ENCODE peak calls at places on chromosomes 3 and 15, in ten cellular contexts. One of them, this sample, is unnamed.

GRCh38 chr3:23629181-23629893 is 176.4 kb upstream of the UBE2E1 start:
- DNase-seq in HepG2: no peak
- DNase-seq in uterus: no peak
- DNase-seq in upper lobe of left lung: no peak
- DNase-seq in breast epithelium: no peak
- DNase-seq in A549: peak
- DNase-seq in ovary: no peak
- DNase-seq in suprapubic skin: no peak
- DNase-seq in esophagus squamous epithelium: no peak
- DNase-seq in IMR-90: peak
- DNase-seq in this sample: no peak

GRCh38 chr15:59376735-59377134 is 4.1 kb upstream of the MYO1E start:
- DNase-seq in HepG2: no peak
- DNase-seq in uterus: no peak
- DNase-seq in upper lobe of left lung: no peak
- DNase-seq in breast epithelium: no peak
- DNase-seq in A549: peak
- DNase-seq in ovary: no peak
- DNase-seq in suprapubic skin: no peak
- DNase-seq in esophagus squamous epithelium: no peak
- DNase-seq in IMR-90: no peak
- DNase-seq in this sample: no peak

GRCh38 chr15:75827691-75828090 is 15.6 kb upstream of the UBE2Q2 start:
- DNase-seq in HepG2: no peak
- DNase-seq in uterus: no peak
- DNase-seq in upper lobe of left lung: no peak
- DNase-seq in breast epithelium: no peak
- DNase-seq in A549: no peak
- DNase-seq in ovary: no peak
- DNase-seq in suprapubic skin: no peak
- DNase-seq in esophagus squamous epithelium: no peak
- DNase-seq in IMR-90: no peak
- DNase-seq in this sample: no peak

GRCh38 chr3:124846189-124846588 is 41.0 kb downstream of the ITGB5 start:
- DNase-seq in HepG2: no peak
- DNase-seq in uterus: peak
- DNase-seq in upper lobe of left lung: no peak
- DNase-seq in breast epithelium: no peak
- DNase-seq in A549: no peak
- DNase-seq in ovary: peak
- DNase-seq in suprapubic skin: no peak
- DNase-seq in esophagus squamous epithelium: no peak
- DNase-seq in IMR-90: peak
- DNase-seq in this sample: peak

GRCh38 chr15:78402056-78402610 is 35.9 kb upstream of the IREB2 start:
- DNase-seq in HepG2: no peak
- DNase-seq in uterus: no peak
- DNase-seq in upper lobe of left lung: no peak
- DNase-seq in breast epithelium: no peak
- DNase-seq in A549: no peak
- DNase-seq in ovary: no peak
- DNase-seq in suprapubic skin: no peak
- DNase-seq in esophagus squamous epithelium: no peak
- DNase-seq in IMR-90: no peak
- DNase-seq in this sample: no peak

GRCh38 chr15:39793923-39794322 is 11.3 kb upstream of the FSIP1 start:
- DNase-seq in HepG2: no peak
- DNase-seq in uterus: no peak
- DNase-seq in upper lobe of left lung: no peak
- DNase-seq in breast epithelium: no peak
- DNase-seq in A549: no peak
- DNase-seq in ovary: no peak
- DNase-seq in suprapubic skin: no peak
- DNase-seq in esophagus squamous epithelium: no peak
- DNase-seq in IMR-90: no peak
- DNase-seq in this sample: no peak

GRCh38 chr3:112230033-112230432 is 64.0 kb downstream of the SLC9C1 start:
- DNase-seq in HepG2: no peak
- DNase-seq in uterus: no peak
- DNase-seq in upper lobe of left lung: no peak
- DNase-seq in breast epithelium: no peak
- DNase-seq in A549: no peak
- DNase-seq in ovary: no peak
- DNase-seq in suprapubic skin: no peak
- DNase-seq in esophagus squamous epithelium: no peak
- DNase-seq in IMR-90: no peak
- DNase-seq in this sample: no peak

GRCh38 chr3:99929409-99930139 is 111.9 kb downstream of the CMSS1 start:
- DNase-seq in HepG2: no peak
- DNase-seq in uterus: peak
- DNase-seq in upper lobe of left lung: no peak
- DNase-seq in breast epithelium: peak
- DNase-seq in A549: no peak
- DNase-seq in ovary: peak
- DNase-seq in suprapubic skin: peak
- DNase-seq in esophagus squamous epithelium: no peak
- DNase-seq in IMR-90: peak
- DNase-seq in this sample: peak

GRCh38 chr3:12948371-12948770 is 107.0 kb upstream of the RPL32 start:
- DNase-seq in HepG2: no peak
- DNase-seq in uterus: no peak
- DNase-seq in upper lobe of left lung: no peak
- DNase-seq in breast epithelium: no peak
- DNase-seq in A549: no peak
- DNase-seq in ovary: no peak
- DNase-seq in suprapubic skin: no peak
- DNase-seq in esophagus squamous epithelium: no peak
- DNase-seq in IMR-90: peak
- DNase-seq in this sample: no peak

GRCh38 chr15:29698030-29698701 is 124.1 kb downstream of the TJP1 start:
- DNase-seq in HepG2: peak
- DNase-seq in uterus: no peak
- DNase-seq in upper lobe of left lung: no peak
- DNase-seq in breast epithelium: no peak
- DNase-seq in A549: peak
- DNase-seq in ovary: no peak
- DNase-seq in suprapubic skin: no peak
- DNase-seq in esophagus squamous epithelium: no peak
- DNase-seq in IMR-90: peak
- DNase-seq in this sample: no peak

GRCh38 chr3:57792198-57792597 is 36.1 kb downstream of the SLMAP start:
- DNase-seq in HepG2: no peak
- DNase-seq in uterus: no peak
- DNase-seq in upper lobe of left lung: no peak
- DNase-seq in breast epithelium: no peak
- DNase-seq in A549: no peak
- DNase-seq in ovary: no peak
- DNase-seq in suprapubic skin: no peak
- DNase-seq in esophagus squamous epithelium: no peak
- DNase-seq in IMR-90: no peak
- DNase-seq in this sample: no peak

GRCh38 chr15:75723171-75723846 is 10.7 kb upstream of the CSPG4 start:
- DNase-seq in HepG2: no peak
- DNase-seq in uterus: no peak
- DNase-seq in upper lobe of left lung: no peak
- DNase-seq in breast epithelium: no peak
- DNase-seq in A549: no peak
- DNase-seq in ovary: no peak
- DNase-seq in suprapubic skin: no peak
- DNase-seq in esophagus squamous epithelium: no peak
- DNase-seq in IMR-90: no peak
- DNase-seq in this sample: no peak

GRCh38 chr15:40314723-40315276 is 7.1 kb upstream of the PLCB2 start:
- DNase-seq in HepG2: no peak
- DNase-seq in uterus: no peak
- DNase-seq in upper lobe of left lung: no peak
- DNase-seq in breast epithelium: no peak
- DNase-seq in A549: no peak
- DNase-seq in ovary: no peak
- DNase-seq in suprapubic skin: no peak
- DNase-seq in esophagus squamous epithelium: no peak
- DNase-seq in IMR-90: peak
- DNase-seq in this sample: no peak

GRCh38 chr3:15271785-15272381 is 60.5 kb downstream of the SH3BP5 start:
- DNase-seq in HepG2: no peak
- DNase-seq in uterus: peak
- DNase-seq in upper lobe of left lung: peak
- DNase-seq in breast epithelium: no peak
- DNase-seq in A549: no peak
- DNase-seq in ovary: peak
- DNase-seq in suprapubic skin: peak
- DNase-seq in esophagus squamous epithelium: peak
- DNase-seq in IMR-90: no peak
- DNase-seq in this sample: no peak

GRCh38 chr3:79139395-79140060 is 628.3 kb downstream of the ROBO1 start:
- DNase-seq in HepG2: no peak
- DNase-seq in uterus: no peak
- DNase-seq in upper lobe of left lung: no peak
- DNase-seq in breast epithelium: no peak
- DNase-seq in A549: no peak
- DNase-seq in ovary: no peak
- DNase-seq in suprapubic skin: no peak
- DNase-seq in esophagus squamous epithelium: no peak
- DNase-seq in IMR-90: peak
- DNase-seq in this sample: no peak

GRCh38 chr3:56758539-56758981 is 43.2 kb downstream of the ARHGEF3 start:
- DNase-seq in HepG2: peak
- DNase-seq in uterus: peak
- DNase-seq in upper lobe of left lung: peak
- DNase-seq in breast epithelium: peak
- DNase-seq in A549: peak
- DNase-seq in ovary: no peak
- DNase-seq in suprapubic skin: no peak
- DNase-seq in esophagus squamous epithelium: no peak
- DNase-seq in IMR-90: peak
- DNase-seq in this sample: no peak

DNA sequence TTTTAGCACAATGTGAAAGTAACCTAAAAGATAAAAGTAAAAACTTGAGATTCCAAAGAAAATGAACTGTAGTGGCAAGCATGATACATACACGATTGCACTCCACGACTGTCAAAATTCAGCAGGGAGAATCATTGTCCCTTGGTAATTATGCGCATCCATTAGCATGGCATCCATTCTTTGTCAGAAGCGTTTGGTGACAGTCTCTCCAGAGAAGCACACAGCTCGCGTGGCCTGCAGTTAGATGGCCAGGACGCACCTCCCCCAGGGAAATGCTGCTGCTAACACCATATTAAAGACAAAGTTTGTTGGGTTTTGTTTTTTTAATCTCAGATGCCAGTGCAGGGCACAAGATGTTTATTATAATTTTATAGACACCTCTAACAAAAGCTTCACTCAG is 143.0 kb upstream of the TOPAZ1 start:
- DNase-seq in HepG2: no peak
- DNase-seq in uterus: no peak
- DNase-seq in upper lobe of left lung: no peak
- DNase-seq in breast epithelium: no peak
- DNase-seq in A549: no peak
- DNase-seq in ovary: no peak
- DNase-seq in suprapubic skin: peak
- DNase-seq in esophagus squamous epithelium: no peak
- DNase-seq in IMR-90: no peak
- DNase-seq in this sample: no peak
- H3K27ac ChIP-seq in HepG2: no peak
- H3K27ac ChIP-seq in uterus: no peak
- H3K27ac ChIP-seq in upper lobe of left lung: no peak
- H3K27ac ChIP-seq in breast epithelium: no peak
- H3K27ac ChIP-seq in A549: no peak
- H3K27ac ChIP-seq in ovary: no peak
- H3K27ac ChIP-seq in suprapubic skin: no peak
- H3K27ac ChIP-seq in esophagus squamous epithelium: no peak
- H3K27ac ChIP-seq in IMR-90: no peak
- H3K27ac ChIP-seq in this sample: no peak

DNA sequence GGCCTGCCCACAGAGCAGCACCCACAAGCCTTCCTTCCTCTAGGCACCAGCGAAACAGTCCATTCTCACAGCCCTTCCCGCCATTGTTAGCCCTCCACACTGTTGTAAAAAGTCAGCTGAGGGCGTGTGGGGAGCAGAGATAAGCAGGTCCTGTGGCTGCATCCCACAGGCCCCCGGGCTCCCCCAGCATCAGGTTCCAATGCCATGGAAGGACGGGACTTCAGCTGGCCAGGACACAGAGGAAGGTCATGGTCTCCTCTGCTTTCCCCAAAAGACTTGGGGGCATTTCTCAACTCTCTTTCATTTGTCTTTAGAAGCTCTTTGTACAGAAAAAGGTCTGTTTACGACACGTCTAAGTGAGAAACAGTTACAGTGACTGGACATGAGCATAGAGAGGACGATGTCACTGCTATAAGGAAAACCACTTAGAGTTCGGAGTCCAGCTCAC is 85.2 kb upstream of the HERC1 start:
- DNase-seq in HepG2: no peak
- DNase-seq in uterus: no peak
- DNase-seq in upper lobe of left lung: no peak
- DNase-seq in breast epithelium: no peak
- DNase-seq in A549: no peak
- DNase-seq in ovary: no peak
- DNase-seq in suprapubic skin: no peak
- DNase-seq in esophagus squamous epithelium: no peak
- DNase-seq in IMR-90: no peak
- DNase-seq in this sample: no peak
- TF ChIP-seq POLR2A in HepG2: no peak
- TF ChIP-seq POLR2A in uterus: no peak
- TF ChIP-seq POLR2A in upper lobe of left lung: no peak
- TF ChIP-seq POLR2A in breast epithelium: no peak
- TF ChIP-seq POLR2A in A549: no peak
- TF ChIP-seq POLR2A in ovary: no peak
- TF ChIP-seq POLR2A in suprapubic skin: no peak
- TF ChIP-seq POLR2A in esophagus squamous epithelium: no peak
- TF ChIP-seq POLR2A in IMR-90: no peak
- TF ChIP-seq POLR2A in this sample: no peak

GRCh38 chr3:126926684-126927404 is 56.1 kb upstream of the PLXNA1 start:
- DNase-seq in HepG2: no peak
- DNase-seq in uterus: peak
- DNase-seq in upper lobe of left lung: no peak
- DNase-seq in breast epithelium: no peak
- DNase-seq in A549: no peak
- DNase-seq in ovary: peak
- DNase-seq in suprapubic skin: no peak
- DNase-seq in esophagus squamous epithelium: no peak
- DNase-seq in IMR-90: peak
- DNase-seq in this sample: peak
- H3K27ac ChIP-seq in HepG2: no peak
- H3K27ac ChIP-seq in uterus: peak
- H3K27ac ChIP-seq in upper lobe of left lung: no peak
- H3K27ac ChIP-seq in breast epithelium: peak
- H3K27ac ChIP-seq in A549: no peak
- H3K27ac ChIP-seq in ovary: no peak
- H3K27ac ChIP-seq in suprapubic skin: peak
- H3K27ac ChIP-seq in esophagus squamous epithelium: peak
- H3K27ac ChIP-seq in IMR-90: peak
- H3K27ac ChIP-seq in this sample: peak

DNA sequence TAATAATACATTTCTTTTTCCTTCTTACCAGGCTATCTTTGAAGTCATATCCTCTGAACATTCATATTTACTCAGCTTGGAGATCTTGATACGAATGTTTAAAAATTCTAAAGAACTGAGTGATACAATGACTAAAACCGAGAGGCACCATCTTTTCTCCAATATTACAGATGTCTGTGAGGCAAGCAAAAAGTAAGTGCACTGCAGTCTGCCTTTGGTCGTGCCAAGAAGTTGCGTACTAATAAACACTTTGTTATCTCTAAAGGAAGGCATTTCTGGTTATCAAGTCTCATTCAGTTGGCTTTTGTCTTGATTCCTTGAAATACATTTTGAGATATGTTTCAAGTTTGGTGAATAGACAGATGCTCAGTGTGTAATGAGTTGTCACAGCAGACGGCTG is 31.6 kb downstream of the ARHGEF26 start:
- DNase-seq in HepG2: no peak
- DNase-seq in uterus: no peak
- DNase-seq in upper lobe of left lung: no peak
- DNase-seq in breast epithelium: no peak
- DNase-seq in A549: no peak
- DNase-seq in ovary: no peak
- DNase-seq in suprapubic skin: no peak
- DNase-seq in esophagus squamous epithelium: no peak
- DNase-seq in IMR-90: peak
- DNase-seq in this sample: no peak
- TF ChIP-seq POLR2A in HepG2: no peak
- TF ChIP-seq POLR2A in uterus: no peak
- TF ChIP-seq POLR2A in upper lobe of left lung: no peak
- TF ChIP-seq POLR2A in breast epithelium: no peak
- TF ChIP-seq POLR2A in A549: no peak
- TF ChIP-seq POLR2A in ovary: no peak
- TF ChIP-seq POLR2A in suprapubic skin: no peak
- TF ChIP-seq POLR2A in esophagus squamous epithelium: no peak
- TF ChIP-seq POLR2A in IMR-90: no peak
- TF ChIP-seq POLR2A in this sample: no peak